ENCODE peak calls at places on chromosomes 5 and 9, in six cellular contexts. K, U, F, Y, Z and X are unnamed samples.

GRCh38 chr9:124511891-124512805 is 4.9 kb upstream of the NR5A1 start:
- DNase-seq in U (no peak), Z (no peak), K (no peak), Y (no peak), F (no peak), X (no peak)

GRCh38 chr9:38117646-38118045 is 48.6 kb upstream of the SHB start:
- DNase-seq in F (no peak), Y (no peak), U (no peak), K (no peak), Z (no peak), X (no peak)

GRCh38 chr9:130431536-130432303 is 13.0 kb upstream of the ASS1 start:
- DNase-seq in Z (no peak), Y (no peak), K (no peak), U (no peak), F (no peak), X (no peak)

GRCh38 chr5:92944903-92945629 is 636.0 kb downstream of the NR2F1-AS1 start:
- DNase-seq in Z (no peak), Y (no peak), U (peak), K (no peak), F (no peak), X (no peak)

GRCh38 chr5:176818391-176819098 is 8.2 kb downstream of the UNC5A start:
- DNase-seq in F (no peak), U (no peak), K (no peak), Y (no peak), Z (no peak), X (peak)

GRCh38 chr5:154461531-154461930 is 15.7 kb downstream of the SAP30L start:
- DNase-seq in K (no peak), F (no peak), Z (no peak), Y (no peak), U (peak), X (no peak)

GRCh38 chr5:132491368-132492364 is 1.1 kb upstream of the IRF1 start:
- DNase-seq in U (no peak), F (no peak), Y (no peak), Z (peak), K (no peak), X (no peak)

GRCh38 chr9:70675868-70676370 is 261.5 kb upstream of the KLF9 start:
- DNase-seq in F (no peak), Y (no peak), U (no peak), Z (no peak), K (no peak), X (no peak)

GRCh38 chr5:82164109-82164956 is 113.8 kb downstream of the RPS23 start:
- DNase-seq in U (peak), K (no peak), F (no peak), Z (no peak), Y (no peak), X (peak)

GRCh38 chr5:154523704-154524103 is 45.7 kb upstream of the HAND1 start:
- DNase-seq in K (no peak), Z (no peak), Y (no peak), F (no peak), U (peak), X (peak)

GRCh38 chr5:109743770-109744212 is 54.1 kb downstream of the MAN2A1 start:
- DNase-seq in U (peak), F (peak), Z (no peak), K (no peak), Y (no peak), X (peak)

GRCh38 chr5:173320259-173320658 is 8.0 kb downstream of the STC2 start:
- DNase-seq in U (no peak), K (no peak), Y (no peak), Z (no peak), F (no peak), X (no peak)

GRCh38 chr9:124771867-124772621 is 933 bp upstream of the NR6A1 start:
- DNase-seq in Y (no peak), F (peak), U (peak), Z (peak), K (peak), X (peak)

GRCh38 chr9:127538849-127539258 is 73.2 kb upstream of the STXBP1 start:
- DNase-seq in Z (no peak), U (peak), K (no peak), F (no peak), Y (no peak), X (no peak)

GRCh38 chr5:78984020-78984610 is 995 bp downstream of the ARSB start:
- DNase-seq in Y (no peak), U (no peak), Z (no peak), K (no peak), F (no peak), X (no peak)

GRCh38 chr9:114454652-114455051 is 50.6 kb downstream of the WHRN start:
- DNase-seq in U (no peak), F (no peak), Z (no peak), K (no peak), Y (no peak), X (no peak)

GRCh38 chr9:16191691-16192402 is 639.0 kb downstream of the CCDC171 start:
- DNase-seq in Z (peak), F (peak), Y (no peak), U (peak), K (peak), X (peak)

GRCh38 chr9:92647671-92648446 is 22.1 kb downstream of the IPPK start:
- DNase-seq in Y (no peak), F (no peak), K (peak), U (no peak), Z (no peak), X (no peak)

GRCh38 chr5:639253-639530 is 27.1 kb downstream of the CEP72 start:
- DNase-seq in F (no peak), U (no peak), Z (no peak), Y (no peak), K (no peak), X (no peak)

GRCh38 chr9:124263800-124264426 is 6.2 kb downstream of the NEK6 start:
- DNase-seq in K (no peak), Z (no peak), Y (no peak), U (no peak), F (no peak), X (no peak)